ENCODE peak calls at places on chromosomes 1 and 21, in four cellular contexts. O is A549, D is HepG2, I is K562. Q is an unnamed sample.

GRCh38 chr1:26164036-26164927 is 4.5 kb downstream of the C1orf232 start:
- DNase-seq in I (peak), D (no peak), O (peak), Q (no peak)

GRCh38 chr21:39373634-39374033 is 24.7 kb upstream of the HMGN1 start:
- DNase-seq in O (no peak), I (peak), D (peak), Q (peak)

GRCh38 chr1:240455228-240455821 is 156.6 kb downstream of the GREM2 start:
- DNase-seq in D (no peak), I (no peak), O (no peak), Q (peak)

GRCh38 chr1:89312572-89312971 is 39.9 kb upstream of the GBP5 start:
- DNase-seq in D (no peak), O (no peak), I (no peak), Q (no peak)

GRCh38 chr1:74145086-74145485 is 52.9 kb downstream of the LRRIQ3 start:
- DNase-seq in D (no peak), O (no peak), I (no peak), Q (no peak)

GRCh38 chr1:27618341-27619067 is 14.6 kb upstream of the AHDC1 start:
- DNase-seq in D (no peak), O (no peak), I (no peak), Q (no peak)

GRCh38 chr1:94803517-94804441 is 16.4 kb upstream of the SLC44A3 start:
- DNase-seq in D (peak), O (no peak), I (no peak), Q (peak)

GRCh38 chr1:50106095-50106761 is 2.5 kb upstream of the ELAVL4 start:
- DNase-seq in D (no peak), O (no peak), I (no peak), Q (no peak)

GRCh38 chr1:156493749-156494148 is 6.8 kb downstream of the MEF2D start:
- DNase-seq in O (no peak), D (no peak), I (no peak), Q (no peak)

GRCh38 chr1:234975122-234975940 is 153.3 kb downstream of the TOMM20 start:
- DNase-seq in O (peak), I (peak), D (peak), Q (peak)

GRCh38 chr1:100322436-100323211 is 29.7 kb upstream of the CDC14A start:
- DNase-seq in O (peak), I (no peak), D (peak), Q (peak)

GRCh38 chr1:186155594-186155993 is 219.5 kb downstream of the TPR start:
- DNase-seq in I (no peak), D (peak), O (peak), Q (peak)

GRCh38 chr1:192913683-192914082 is 104.8 kb downstream of the RGS2 start:
- DNase-seq in O (no peak), I (no peak), D (no peak), Q (no peak)

GRCh38 chr1:99685516-99686180 is 39.7 kb downstream of the PALMD start:
- DNase-seq in O (peak), D (peak), I (peak), Q (peak)

GRCh38 chr1:18279713-18280074 is 172.1 kb downstream of the IGSF21 start:
- DNase-seq in D (no peak), I (no peak), O (no peak), Q (no peak)

GRCh38 chr1:164608651-164609057 is 49.7 kb downstream of the PBX1 start:
- DNase-seq in D (no peak), O (no peak), I (no peak), Q (peak)

GRCh38 chr1:42753070-42753469 is 13.0 kb upstream of the CLDN19 start:
- DNase-seq in D (no peak), O (no peak), I (no peak), Q (peak)

GRCh38 chr1:119204169-119204568 is 63.7 kb upstream of the WARS2 start:
- DNase-seq in D (no peak), I (no peak), O (no peak), Q (no peak)

GRCh38 chr21:26394341-26394740 is 178.7 kb downstream of the CYYR1 start:
- DNase-seq in O (no peak), D (no peak), I (no peak), Q (no peak)

GRCh38 chr1:235025422-235025984 is 103.1 kb downstream of the TOMM20 start:
- DNase-seq in D (no peak), I (no peak), O (no peak), Q (no peak)

GRCh38 chr1:145708063-145708462 is 895 bp upstream of the PDZK1 start:
- DNase-seq in D (peak), O (no peak), I (no peak), Q (peak)

GRCh38 chr1:247360991-247361721 is 29.5 kb upstream of the ZNF496 start:
- DNase-seq in D (no peak), O (no peak), I (no peak), Q (peak)

GRCh38 chr1:95179205-95180001 is 54.6 kb upstream of the RWDD3 start:
- DNase-seq in I (peak), D (no peak), O (no peak), Q (no peak)

GRCh38 chr1:85604598-85604997 is 24.0 kb downstream of the CCN1 start:
- DNase-seq in D (no peak), O (no peak), I (no peak), Q (no peak)

GRCh38 chr1:211781260-211781659 is 49.3 kb downstream of the LPGAT1 start:
- DNase-seq in I (no peak), D (no peak), O (no peak), Q (no peak)

GRCh38 chr1:32964461-32965250 is at the start of gene RNF19B:
- DNase-seq in O (peak), I (peak), D (peak), Q (peak)

GRCh38 chr1:244414543-244414942 is 37.2 kb downstream of the ADSS2 start:
- DNase-seq in D (no peak), I (no peak), O (no peak), Q (peak)

GRCh38 chr1:115459161-115459560 is 121.1 kb upstream of the NGF start:
- DNase-seq in D (no peak), O (no peak), I (no peak), Q (no peak)

GRCh38 chr1:115457295-115457694 is 119.2 kb upstream of the NGF start:
- DNase-seq in D (no peak), O (no peak), I (no peak), Q (no peak)

GRCh38 chr1:115456441-115456961 is 118.5 kb upstream of the NGF start:
- DNase-seq in O (no peak), D (no peak), I (no peak), Q (peak)

GRCh38 chr1:115461526-115461925 is 123.5 kb upstream of the NGF start:
- DNase-seq in I (peak), D (no peak), O (peak), Q (no peak)

DNA sequence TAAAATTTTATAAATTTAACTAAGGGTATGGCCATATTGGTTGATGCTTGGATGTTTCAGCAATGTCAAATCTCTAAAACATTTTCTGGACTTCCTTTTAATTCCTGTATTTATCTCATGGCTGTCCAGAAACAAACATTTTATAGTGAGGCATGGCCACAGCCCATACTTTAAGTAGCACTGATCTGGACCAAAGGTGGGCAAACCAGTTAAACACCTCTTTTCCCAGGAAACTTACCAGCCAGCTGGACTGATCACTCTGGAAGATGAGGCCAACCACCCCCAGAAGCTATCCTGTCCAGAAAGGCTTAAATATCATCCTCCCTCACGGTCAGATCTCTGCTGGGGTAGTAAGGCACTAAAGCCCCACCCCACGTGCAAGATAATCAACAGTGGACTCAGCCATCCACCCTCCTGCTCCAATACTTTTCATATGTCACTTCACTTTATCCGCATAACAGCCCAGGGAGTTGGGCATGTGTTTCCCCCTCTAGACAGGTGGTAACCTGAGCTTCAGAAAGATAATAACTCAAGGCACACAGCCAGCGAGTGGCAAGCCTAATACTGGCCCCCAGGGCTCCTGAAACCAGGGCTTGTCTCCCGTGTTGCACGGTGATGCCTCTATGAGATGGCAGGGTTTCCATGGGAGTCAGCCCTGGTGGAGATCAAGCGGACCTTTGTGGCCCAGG is 120.5 kb upstream of the NGF start:
- DNase-seq in D (no peak), O (no peak), I (no peak), Q (no peak)
- TF ChIP-seq MAZ in D (no peak), O (no peak), I (no peak), Q (no peak)

DNA sequence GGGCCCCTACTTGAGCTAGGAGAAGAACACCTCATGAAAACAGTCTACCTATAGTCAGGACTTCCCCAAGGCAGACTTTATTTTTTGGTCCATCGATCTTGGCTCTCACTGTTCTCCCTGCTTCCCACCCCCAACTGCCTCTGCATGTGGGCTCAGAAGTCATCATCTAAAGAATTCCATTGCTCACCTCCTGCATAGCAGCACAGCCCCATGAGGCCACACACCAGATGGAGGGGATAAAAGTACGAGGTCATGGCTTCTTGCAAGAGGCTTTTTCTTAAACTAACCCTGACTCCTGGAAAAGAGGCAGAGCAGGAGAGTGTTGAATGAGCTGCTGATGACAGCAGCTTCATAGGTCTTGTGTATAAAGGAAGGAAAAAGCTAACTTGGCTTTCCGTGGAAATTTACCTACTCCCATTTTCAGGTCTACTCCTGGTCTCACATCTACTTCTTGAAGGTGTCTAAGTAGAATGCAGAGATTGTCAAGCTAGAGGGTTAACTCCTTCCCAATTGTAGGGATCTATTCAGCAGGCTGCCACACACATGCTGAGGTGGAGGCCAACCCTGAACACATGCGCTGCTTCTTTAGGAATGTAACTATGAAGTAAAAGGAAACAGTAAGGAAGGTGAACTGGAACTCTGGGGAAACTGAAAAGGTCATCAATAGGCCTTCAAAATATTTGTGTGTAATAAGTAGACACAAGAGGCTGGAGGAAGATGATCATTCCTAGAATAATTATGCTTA is 18.7 kb downstream of the WNT2B start:
- DNase-seq in O (no peak), D (no peak), I (no peak), Q (peak)
- TF ChIP-seq MAZ in O (no peak), D (no peak), I (no peak), Q (no peak)

GRCh38 chr1:154798645-154799044 is 71.4 kb downstream of the KCNN3 start:
- DNase-seq in D (no peak), I (no peak), O (no peak), Q (no peak)
- TF ChIP-seq MAZ in D (no peak), I (no peak), O (no peak), Q (no peak)

GRCh38 chr1:111725192-111725591 is 14.0 kb downstream of the INKA2 start:
- DNase-seq in O (no peak), I (no peak), D (no peak), Q (no peak)
- TF ChIP-seq MAZ in O (no peak), I (no peak), D (no peak), Q (no peak)

GRCh38 chr1:35808376-35809155 is 750 bp downstream of the AGO4 start:
- DNase-seq in O (peak), D (peak), I (peak), Q (no peak)

GRCh38 chr1:35810096-35810860 is 2.5 kb downstream of the AGO4 start:
- DNase-seq in I (no peak), D (no peak), O (no peak), Q (peak)

GRCh38 chr1:35809156-35810095 is 1.6 kb downstream of the AGO4 start:
- DNase-seq in D (no peak), I (no peak), O (no peak), Q (no peak)

GRCh38 chr1:35807614-35808375 is at the start of gene AGO4:
- DNase-seq in I (peak), D (peak), O (peak), Q (peak)
- TF ChIP-seq MAZ in I (no peak), D (no peak), O (no peak), Q (no peak)

DNA sequence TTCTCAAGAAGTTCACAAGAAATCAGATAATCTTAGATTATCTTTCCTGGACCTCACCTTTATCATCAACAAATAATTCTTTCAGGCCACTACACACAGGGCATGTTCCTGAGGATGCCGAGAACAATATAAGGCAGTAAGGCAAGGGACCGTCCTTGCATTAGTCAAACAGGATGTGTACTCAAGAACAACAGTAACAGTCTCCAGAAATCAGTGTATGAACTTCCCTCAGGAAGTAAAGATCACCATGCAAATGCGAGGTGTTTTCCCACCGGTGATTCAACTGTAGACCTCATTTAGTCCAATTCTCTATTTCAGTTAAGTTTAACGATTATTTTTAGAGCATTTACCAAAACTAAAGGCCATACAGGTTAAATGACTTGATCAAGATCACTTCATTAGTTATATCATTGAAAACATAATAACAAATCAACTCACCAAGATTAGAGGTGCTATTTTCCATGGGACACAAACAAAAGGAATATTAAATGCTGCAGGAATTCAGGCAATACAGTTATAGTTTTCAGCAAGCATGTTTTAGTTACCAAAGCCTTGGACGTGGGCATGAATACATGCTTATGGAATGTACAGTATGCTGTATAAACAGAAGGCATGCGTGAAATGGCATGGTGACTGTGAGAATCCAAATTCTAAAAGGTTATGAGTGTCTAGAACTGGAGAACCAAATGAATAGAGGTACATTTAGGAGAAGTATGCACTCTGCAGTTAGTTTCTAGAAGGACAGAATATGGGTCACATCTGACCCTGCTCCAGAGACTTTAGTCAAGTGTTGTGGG is 145.2 kb downstream of the TNR start:
- DNase-seq in I (no peak), O (no peak), D (no peak), Q (peak)
- TF ChIP-seq MAZ in I (no peak), O (no peak), D (no peak), Q (no peak)

DNA sequence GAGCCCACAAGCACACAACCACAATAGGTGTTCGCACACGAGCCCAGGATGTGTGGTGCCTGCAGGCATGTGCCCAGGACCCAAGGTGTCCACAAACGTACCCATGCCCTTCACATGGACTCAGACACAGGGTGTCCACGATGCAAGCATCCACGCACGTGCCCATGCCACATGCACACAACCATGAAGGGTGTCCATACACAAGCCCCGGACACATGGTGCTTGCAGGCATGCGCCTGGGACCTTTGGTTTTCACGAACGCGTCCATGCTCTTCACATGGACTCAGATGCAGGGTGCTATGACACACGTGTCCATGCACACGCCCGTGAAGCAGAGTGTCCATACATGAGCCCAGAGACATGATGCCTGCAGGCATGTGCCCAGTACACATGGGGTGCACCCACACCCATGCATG is 53.4 kb downstream of the WNT9A start:
- DNase-seq in I (no peak), D (no peak), O (no peak), Q (no peak)
- TF ChIP-seq MAZ in I (no peak), D (no peak), O (no peak), Q (no peak)

GRCh38 chr1:200890818-200891773 is 3.6 kb upstream of the INAVA start:
- DNase-seq in O (peak), D (peak), I (no peak), Q (peak)
- TF ChIP-seq MAZ in O (no peak), D (no peak), I (no peak), Q (no peak)

GRCh38 chr1:1618396-1619068 is 3.2 kb downstream of the MIB2 start:
- DNase-seq in O (no peak), D (no peak), I (no peak), Q (no peak)

GRCh38 chr1:1621682-1622577 is 6.6 kb downstream of the MIB2 start:
- DNase-seq in D (no peak), O (no peak), I (no peak), Q (peak)

GRCh38 chr1:1621173-1621661 is 5.9 kb downstream of the MIB2 start:
- DNase-seq in D (no peak), O (no peak), I (no peak), Q (no peak)

GRCh38 chr1:1620433-1621139 is 5.3 kb downstream of the MIB2 start:
- DNase-seq in O (no peak), I (no peak), D (no peak), Q (no peak)

DNA sequence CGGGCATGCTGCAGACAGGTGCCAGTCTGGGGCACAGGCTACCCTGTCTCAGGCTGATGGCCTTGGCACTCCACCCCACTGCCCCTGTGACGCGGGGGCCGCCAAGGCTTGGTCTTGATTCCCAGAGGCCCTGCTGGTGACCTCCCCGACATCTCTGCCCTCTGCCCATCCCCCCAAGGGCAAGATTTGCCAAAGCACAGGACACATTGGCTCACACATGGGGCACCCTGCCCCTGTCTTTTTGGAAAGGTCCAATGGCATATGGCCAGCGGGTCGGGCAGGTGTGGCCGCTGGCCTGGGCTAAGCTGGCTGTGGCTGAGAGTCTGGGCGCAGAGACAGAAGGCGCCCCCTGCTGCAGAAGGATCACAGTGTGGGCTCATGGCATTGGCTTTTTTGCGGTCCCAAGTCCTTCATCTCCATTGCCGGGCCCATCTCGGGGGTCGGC is 4.6 kb downstream of the MIB2 start:
- DNase-seq in D (peak), O (no peak), I (peak), Q (no peak)
- TF ChIP-seq MAZ in D (no peak), O (no peak), I (no peak), Q (no peak)

GRCh38 chr1:52920791-52921291 is 699 bp downstream of the ECHDC2 start:
- DNase-seq in I (no peak), O (no peak), D (no peak), Q (no peak)
- TF ChIP-seq MAZ in I (no peak), O (no peak), D (no peak), Q (no peak)

Q was measured in IMR-90.